ENCODE peak calls at places on chromosomes 2 and 18, in seven cellular contexts. F, R, C, P, Q, Z and S are unnamed samples.

GRCh38 chr2:183105402-183106134 is 18.7 kb upstream of the NUP35 start:
- DNase-seq in F (no peak), R (peak; percentile 15), C (no peak), P (no peak), Q (no peak), Z (no peak), S (no peak)

GRCh38 chr2:149894226-149894625 is 306.7 kb upstream of the MMADHC start:
- DNase-seq in F (no peak), R (no peak), C (no peak), P (no peak), Q (no peak), Z (no peak), S (no peak)

GRCh38 chr2:114222331-114222730 is 220.1 kb upstream of the DPP10 start:
- DNase-seq in F (no peak), R (no peak), C (no peak), P (no peak), Q (no peak), Z (no peak), S (no peak)

GRCh38 chr2:202102425-202103005 is 29.5 kb downstream of the KIAA2012 start:
- DNase-seq in F (no peak), R (no peak), C (no peak), P (no peak), Q (no peak), Z (no peak), S (no peak)

GRCh38 chr2:197298609-197299008 is 12.0 kb downstream of the ANKRD44 start:
- DNase-seq in F (no peak), R (no peak), C (no peak), P (no peak), Q (no peak), Z (no peak), S (no peak)

GRCh38 chr2:114598329-114598728 is 155.9 kb downstream of the DPP10 start:
- DNase-seq in F (no peak), R (no peak), C (no peak), P (no peak), Q (no peak), Z (no peak), S (no peak)

GRCh38 chr2:235264121-235264493 is 229.7 kb upstream of the AGAP1 start:
- DNase-seq in F (no peak), R (no peak), C (no peak), P (no peak), Q (no peak), Z (no peak), S (no peak)

GRCh38 chr2:61582191-61582590 is 44.0 kb upstream of the XPO1 start:
- DNase-seq in F (no peak), R (no peak), C (no peak), P (no peak), Q (no peak), Z (no peak), S (no peak)

GRCh38 chr18:47932170-47932569 is 1.7 kb upstream of the SMAD2 start:
- DNase-seq in F (no peak), R (no peak), C (no peak), P (no peak), Q (no peak), Z (no peak), S (no peak)

GRCh38 chr2:61937881-61938280 is 32.4 kb downstream of the COMMD1 start:
- DNase-seq in F (no peak), R (no peak), C (no peak), P (no peak), Q (no peak), Z (no peak), S (no peak)

GRCh38 chr18:12403601-12404506 is 3.9 kb upstream of the PRELID3A start:
- DNase-seq in F (no peak), R (peak; percentile 89), C (no peak), P (no peak), Q (no peak), Z (no peak), S (no peak)

GRCh38 chr2:24046930-24047702 is at the start of gene WDCP:
- DNase-seq in F (peak; percentile 89), R (peak; percentile 100), C (peak; percentile 90), P (peak; percentile 99), Q (peak; percentile 93), Z (peak; percentile 98), S (peak; percentile 90)
- TF ChIP-seq CTCF in F (no peak), R (no peak), C (no peak), P (no peak), Q (no peak), Z (no peak), S (no peak)

DNA sequence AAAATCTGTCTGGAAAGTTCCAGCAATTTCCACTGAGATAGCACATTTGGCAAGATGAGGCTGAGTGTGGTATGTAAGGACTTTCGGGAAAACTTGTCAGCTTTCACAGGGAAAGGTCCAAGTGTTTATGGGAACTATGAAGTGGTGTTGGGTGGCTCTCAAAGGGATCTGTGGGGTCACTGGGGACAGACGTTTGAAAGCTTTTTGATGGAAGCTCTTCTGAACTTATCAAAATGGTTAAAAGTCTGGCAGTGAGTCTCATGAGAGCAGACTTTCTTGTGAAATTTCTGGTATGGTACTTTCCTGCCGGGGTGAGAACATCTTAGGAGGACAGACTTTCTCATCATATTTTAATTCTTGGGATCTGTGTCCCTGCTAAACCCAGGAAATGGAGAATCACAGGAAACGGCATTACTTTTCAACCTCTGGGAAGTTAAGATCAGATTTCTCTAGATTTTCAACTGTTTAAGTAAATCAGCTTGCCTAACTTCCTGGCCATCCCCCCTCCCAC is 546.3 kb upstream of the ZEB2 start:
- DNase-seq in F (no peak), R (no peak), C (no peak), P (no peak), Q (peak; percentile 18), Z (no peak), S (no peak)
- H3K9me3 ChIP-seq in F (no peaks in the 10 kb centered on the region), R (no peaks in the 10 kb centered on the region), C (no peaks in the 10 kb centered on the region), P (no peaks in the 10 kb centered on the region), Q (peaks cover 6% of the 10 kb centered on the region), Z (no peaks in the 10 kb centered on the region), S (no peaks in the 10 kb centered on the region)

GRCh38 chr2:11738589-11739436 is 7.6 kb upstream of the LPIN1 start:
- DNase-seq in F (peak; percentile 64), R (peak; percentile 81), C (peak; percentile 66), P (peak; percentile 56), Q (peak; percentile 61), Z (peak; percentile 86), S (peak; percentile 54)
- TF ChIP-seq CTCF in F (peak; percentile 43), R (peak; percentile 73), C (peak; percentile 11), P (peak; percentile 75), Q (peak; percentile 62), Z (peak; percentile 26), S (no peak)

GRCh38 chr2:31859959-31860358 is 150.8 kb downstream of the MEMO1 start:
- DNase-seq in F (no peak), R (no peak), C (no peak), P (no peak), Q (no peak), Z (no peak), S (no peak)
- H3K9me3 ChIP-seq in F (no peaks in the 10 kb centered on the region), R (no peaks in the 10 kb centered on the region), C (no peaks in the 10 kb centered on the region), P (no peaks in the 10 kb centered on the region), Q (no peaks in the 10 kb centered on the region), Z (no peaks in the 10 kb centered on the region), S (no peaks in the 10 kb centered on the region)

DNA sequence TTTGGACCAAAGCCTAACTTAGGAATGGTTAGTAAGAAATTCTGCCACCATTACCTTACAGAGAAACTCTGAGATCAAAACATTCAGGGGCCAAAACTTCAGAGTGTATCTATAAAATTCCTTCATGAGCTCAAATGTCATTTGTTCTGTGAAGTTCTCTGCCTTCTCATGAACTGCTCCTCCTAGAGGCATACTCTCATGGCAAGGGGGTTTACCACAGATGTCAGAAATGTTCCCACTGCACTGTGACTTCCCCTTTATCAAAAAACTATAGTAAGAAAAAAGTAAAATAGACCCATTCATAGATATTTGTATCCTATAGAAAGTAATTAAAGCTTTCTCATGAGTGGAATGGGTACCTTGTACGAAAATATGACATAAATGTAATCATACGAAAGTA is 68.5 kb downstream of the USP40 start:
- DNase-seq in F (no peak), R (no peak), C (no peak), P (no peak), Q (no peak), Z (no peak), S (no peak)
- TF ChIP-seq CTCF in F (no peak), R (no peak), C (no peak), P (no peak), Q (no peak), Z (no peak), S (no peak)